ENCODE peak calls at places on chromosome 2, in four cellular contexts. M is cerebellar cortex, P is T-helper 1 cell, B is GM12864. X is an unnamed sample.

GRCh38 chr2:109448946-109449788 is 164.6 kb downstream of the SEPTIN10 start:
- DNase-seq in M (peak; percentile 50), P (no peak), B (no peak), X (no peak)

GRCh38 chr2:165016772-165017411 is 61.6 kb upstream of the SLC38A11 start:
- DNase-seq in P (no peak), B (no peak), M (peak; percentile 73), X (no peak)

GRCh38 chr2:229050063-229050635 is 220.9 kb downstream of the PID1 start:
- DNase-seq in P (no peak), M (no peak), B (no peak), X (no peak)

GRCh38 chr2:216775043-216775453 is 79.7 kb upstream of the IGFBP5 start:
- DNase-seq in B (no peak), M (no peak), P (no peak), X (no peak)

GRCh38 chr2:185813707-185814106 is 75.1 kb downstream of the FSIP2 start:
- DNase-seq in P (no peak), B (no peak), M (no peak), X (no peak)

GRCh38 chr2:80058562-80058961 is 246.0 kb downstream of the LRRTM1 start:
- DNase-seq in B (no peak), M (no peak), P (no peak), X (no peak)

GRCh38 chr2:134623046-134623445 is 95.8 kb downstream of the TMEM163 start:
- DNase-seq in B (peak; percentile 13), M (no peak), P (no peak), X (no peak)

GRCh38 chr2:190972846-190973245 is 41.1 kb downstream of the STAT1 start:
- DNase-seq in P (no peak), B (no peak), M (no peak), X (no peak)

X was measured in cerebellar nuclear complex.